ENCODE peak calls at places on chromosomes 5 and 9, in five cellular contexts. U is WERI-Rb-1, W is cardiac muscle cell, I is Panc1, R is adrenal gland. F is an unnamed sample. For H3K27me3, the result is how much of the 10 kb centered on the place peaks cover.

GRCh38 chr9:125119643-125120286 is 23.6 kb downstream of the SCAI start:
- DNase-seq in U (peak), W (no peak), I (no peak), R (peak), F (no peak)

GRCh38 chr5:59621477-59621876 is 272.0 kb downstream of the PDE4D start:
- DNase-seq in U (no peak), W (peak), I (no peak), R (no peak), F (no peak)

GRCh38 chr5:74127377-74128338 is 501.7 kb downstream of the ARHGEF28 start:
- DNase-seq in U (peak), W (peak), I (no peak), R (peak), F (peak)

GRCh38 chr5:162299793-162300192 is 232.2 kb downstream of the GABRG2 start:
- DNase-seq in U (no peak), W (no peak), I (no peak), R (no peak), F (no peak)

GRCh38 chr9:88418715-88419540 is 30.7 kb downstream of the SPIN1 start:
- DNase-seq in U (no peak), W (no peak), I (no peak), R (peak), F (peak)

GRCh38 chr9:76414656-76415055 is 20.4 kb upstream of the RFK start:
- DNase-seq in U (no peak), W (peak), I (no peak), R (peak), F (peak)

GRCh38 chr9:34010979-34011378 is 37.7 kb downstream of the UBAP2 start:
- DNase-seq in U (no peak), W (peak), I (no peak), R (no peak), F (peak)

GRCh38 chr5:91010090-91010489 is 373.0 kb downstream of the ARRDC3 start:
- DNase-seq in U (no peak), W (no peak), I (no peak), R (no peak), F (no peak)

DNA sequence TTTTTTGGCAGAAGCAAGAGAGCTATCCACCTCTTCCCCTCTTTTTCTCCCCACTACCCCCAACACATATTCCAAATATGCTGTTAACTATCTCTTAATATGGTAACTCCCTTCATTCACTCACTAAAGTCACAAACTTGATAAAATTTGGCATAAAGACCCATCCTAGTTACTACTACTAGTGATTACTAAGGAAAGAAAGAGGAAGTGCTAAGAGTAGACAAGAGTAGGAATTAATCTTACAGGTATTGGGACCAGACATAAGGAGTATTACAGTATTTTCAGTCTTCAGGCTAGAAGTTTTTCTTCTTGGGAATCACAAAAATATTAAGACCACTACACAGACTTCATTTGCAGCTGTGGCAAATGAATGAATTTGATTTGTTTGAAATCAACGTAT is 2.2 kb downstream of the ADAMTS6 start:
- DNase-seq in U (no peak), W (no peak), I (no peak), R (no peak), F (no peak)
- H3K4me3 ChIP-seq in U (no peak), W (peak), I (peak), R (no peak), F (no peak)

GRCh38 chr9:110126986-110127864 is 80.7 kb downstream of the C9orf152 start:
- DNase-seq in U (no peak), W (peak), I (no peak), R (peak), F (no peak)
- TF ChIP-seq CTCF in U (no peak), W (peak), I (no peak), R (no peak), F (no peak)

GRCh38 chr5:139653616-139654015 is 5.5 kb downstream of the CXXC5 start:
- DNase-seq in U (peak), W (no peak), I (no peak), R (no peak), F (no peak)

GRCh38 chr5:139654464-139654863 is 6.3 kb downstream of the CXXC5 start:
- DNase-seq in U (no peak), W (no peak), I (no peak), R (no peak), F (no peak)

GRCh38 chr5:139654875-139655491 is 6.8 kb downstream of the CXXC5 start:
- DNase-seq in U (peak), W (no peak), I (no peak), R (no peak), F (no peak)

GRCh38 chr5:139657363-139658321 is 9.5 kb downstream of the CXXC5 start:
- DNase-seq in U (no peak), W (peak), I (no peak), R (no peak), F (no peak)

GRCh38 chr5:139655727-139656271 is 7.7 kb downstream of the CXXC5 start:
- DNase-seq in U (no peak), W (no peak), I (no peak), R (peak), F (no peak)
- H3K27me3 ChIP-seq in U (under half), W (under half), I (under half), R (under half), F (under half)

DNA sequence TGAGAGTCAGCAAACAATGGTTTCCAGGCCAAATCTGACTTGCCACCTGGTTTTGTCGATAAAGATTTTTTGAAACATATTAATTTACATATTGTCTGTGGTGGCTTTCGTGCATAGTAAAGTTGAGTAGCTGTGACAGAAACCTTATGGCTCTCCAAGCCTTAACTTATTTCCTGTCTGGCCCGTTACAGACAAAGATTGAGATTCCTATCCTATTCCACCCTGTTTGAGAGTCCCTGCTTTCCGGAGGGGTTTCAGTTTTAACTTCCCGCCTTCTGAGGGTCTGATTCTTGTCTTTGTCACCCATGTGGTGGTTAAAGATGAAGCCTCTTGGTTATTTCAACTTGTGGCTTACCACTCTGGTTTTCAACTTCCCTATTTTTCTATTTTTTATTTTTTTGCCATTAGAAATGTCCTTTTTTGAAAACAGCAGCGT is 11.4 kb downstream of the OTULIN start:
- DNase-seq in U (no peak), W (no peak), I (no peak), R (no peak), F (no peak)
- H3K4me3 ChIP-seq in U (no peak), W (no peak), I (no peak), R (no peak), F (no peak)

DNA sequence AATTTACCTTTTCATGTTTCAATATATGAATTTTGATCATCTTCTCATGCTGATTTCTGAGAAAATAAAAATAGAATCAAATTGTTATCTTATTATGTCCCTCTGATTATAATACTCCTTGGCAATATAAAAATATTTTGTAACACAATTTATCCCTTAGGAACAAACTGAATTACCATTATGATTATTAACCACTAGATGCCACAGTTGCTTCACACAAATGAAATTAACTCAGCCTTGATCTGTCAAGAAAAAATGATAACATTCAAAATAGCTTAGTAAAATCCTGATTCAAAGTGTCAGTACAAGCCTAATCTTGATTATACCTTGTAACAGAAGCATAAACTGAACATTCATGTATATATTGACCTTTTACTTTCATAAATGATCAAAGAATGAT is 4.8 kb upstream of the CHSY3 start:
- DNase-seq in U (no peak), W (peak), I (no peak), R (no peak), F (peak)
- TF ChIP-seq CTCF in U (no peak), W (peak), I (peak), R (peak), F (no peak)

F was measured in bronchial epithelial cell.